ENCODE peak calls at places on chromosomes 2 and 18, in eight cellular contexts. S, Y, N, F, L, V, G and C are unnamed samples.

GRCh38 chr2:33529771-33530481 is 53.5 kb downstream of the RASGRP3 start:
- DNase-seq in L (no peak), S (peak), G (peak), Y (peak), V (no peak), N (no peak), F (no peak), C (no peak)

GRCh38 chr2:20103514-20103913 is 52.1 kb upstream of the LAPTM4A start:
- DNase-seq in S (peak), L (no peak), G (peak), F (no peak), N (no peak), V (no peak), Y (peak), C (no peak)

GRCh38 chr2:10777111-10777841 is 35.3 kb downstream of the PDIA6 start:
- DNase-seq in N (no peak), S (no peak), L (no peak), V (no peak), G (no peak), Y (no peak), F (no peak), C (no peak)

GRCh38 chr2:235421618-235422017 is 72.2 kb upstream of the AGAP1 start:
- DNase-seq in Y (no peak), L (no peak), V (no peak), F (no peak), S (no peak), G (no peak), N (no peak), C (no peak)

GRCh38 chr2:120984046-120984445 is 248.4 kb downstream of the GLI2 start:
- DNase-seq in G (no peak), N (no peak), S (peak), Y (no peak), F (no peak), V (no peak), L (no peak), C (no peak)

GRCh38 chr2:190718652-190719526 is 70.0 kb downstream of the NAB1 start:
- DNase-seq in V (no peak), F (no peak), N (no peak), Y (peak), L (no peak), G (peak), S (no peak), C (no peak)

GRCh38 chr2:217937446-217937845 is 65.3 kb downstream of the TNS1 start:
- DNase-seq in N (no peak), Y (no peak), V (no peak), G (no peak), S (no peak), L (no peak), F (no peak), C (no peak)

GRCh38 chr2:137865954-137866540 is 98.2 kb upstream of the HNMT start:
- DNase-seq in L (peak), S (peak), F (peak), Y (peak), N (peak), G (peak), V (peak), C (peak)

GRCh38 chr2:68031546-68032160 is 31.2 kb downstream of the C1D start:
- DNase-seq in L (no peak), S (peak), F (no peak), N (peak), V (peak), G (peak), Y (peak), C (peak)

GRCh38 chr2:94874277-94874997 is 3.2 kb downstream of the TEKT4 start:
- DNase-seq in N (peak), G (peak), L (peak), V (peak), Y (peak), S (peak), F (no peak), C (peak)

GRCh38 chr2:104388296-104388695 is 465.6 kb upstream of the POU3F3 start:
- DNase-seq in N (no peak), F (no peak), G (no peak), Y (no peak), S (no peak), L (no peak), V (no peak), C (no peak)

GRCh38 chr2:96148410-96149217 is 3.4 kb upstream of the DUSP2 start:
- DNase-seq in L (no peak), N (peak), G (peak), Y (peak), V (peak), F (peak), S (peak), C (no peak)

GRCh38 chr2:161424179-161424763 is 8.2 kb downstream of the TBR1 start:
- DNase-seq in F (no peak), L (no peak), Y (no peak), S (no peak), N (no peak), G (no peak), V (no peak), C (no peak)

GRCh38 chr2:19140463-19141208 is 217.8 kb downstream of the OSR1 start:
- DNase-seq in V (no peak), N (no peak), L (no peak), S (no peak), G (peak), Y (peak), F (no peak), C (no peak)

GRCh38 chr2:111100765-111101162 is 19.9 kb upstream of the BCL2L11 start:
- DNase-seq in L (no peak), N (no peak), F (no peak), V (no peak), G (peak), Y (no peak), S (peak), C (no peak)

GRCh38 chr18:37270046-37270665 is 295.4 kb downstream of the CELF4 start:
- DNase-seq in Y (no peak), V (no peak), L (peak), F (no peak), N (no peak), G (peak), S (peak), C (no peak)

GRCh38 chr18:3596324-3597158 is 146.6 kb downstream of the TGIF1 start:
- DNase-seq in Y (no peak), S (peak), F (no peak), V (no peak), N (peak), L (peak), G (peak), C (no peak)

GRCh38 chr2:222753251-222753824 is 81.9 kb downstream of the MOGAT1 start:
- DNase-seq in L (no peak), F (no peak), V (peak), G (peak), S (no peak), Y (no peak), N (peak), C (peak)

GRCh38 chr2:144780983-144781382 is 261.1 kb upstream of the ZEB2 start:
- DNase-seq in G (peak), L (no peak), Y (no peak), S (no peak), N (no peak), V (no peak), F (no peak), C (no peak)

GRCh38 chr2:15919716-15920444 is 20.5 kb upstream of the MYCN start:
- DNase-seq in F (no peak), Y (no peak), V (no peak), N (no peak), G (no peak), L (no peak), S (no peak), C (no peak)

GRCh38 chr2:70907130-70907756 is 28.5 kb upstream of the ATP6V1B1 start:
- DNase-seq in G (peak), L (no peak), F (no peak), V (no peak), S (no peak), Y (no peak), N (no peak), C (no peak)

GRCh38 chr2:113963965-113964364 is 74.1 kb downstream of the ACTR3 start:
- DNase-seq in Y (no peak), S (no peak), V (no peak), N (no peak), F (no peak), L (no peak), G (no peak), C (no peak)

GRCh38 chr18:77086034-77086433 is 46.5 kb downstream of the MBP start:
- DNase-seq in F (no peak), G (peak), Y (no peak), L (no peak), N (no peak), S (no peak), V (no peak), C (no peak)

GRCh38 chr18:22466608-22467390 is 49.1 kb upstream of the CTAGE1 start:
- DNase-seq in Y (peak), S (no peak), F (no peak), G (peak), L (no peak), V (no peak), N (no peak), C (no peak)

GRCh38 chr2:15988724-15989123 is 48.4 kb downstream of the MYCN start:
- DNase-seq in F (no peak), S (no peak), Y (no peak), V (no peak), L (no peak), N (no peak), G (no peak), C (no peak)

GRCh38 chr2:141380625-141381012 is 750.2 kb downstream of the LRP1B start:
- DNase-seq in Y (no peak), L (no peak), V (no peak), N (no peak), G (no peak), F (no peak), S (no peak), C (no peak)

GRCh38 chr2:29130295-29130694 is 15.1 kb downstream of the CLIP4 start:
- DNase-seq in L (no peak), V (peak), N (no peak), G (peak), F (no peak), S (no peak), Y (peak), C (no peak)

GRCh38 chr18:32618501-32618985 is 147.9 kb upstream of the GAREM1 start:
- DNase-seq in G (no peak), L (no peak), F (no peak), V (no peak), Y (no peak), S (no peak), N (no peak), C (no peak)

GRCh38 chr2:138712212-138712979 is 67.8 kb downstream of the NXPH2 start:
- DNase-seq in Y (no peak), G (peak), N (no peak), L (no peak), F (no peak), V (no peak), S (no peak), C (no peak)

GRCh38 chr18:63480476-63480875 is 3.7 kb downstream of the SERPINB5 start:
- DNase-seq in N (no peak), F (no peak), G (no peak), L (no peak), V (no peak), S (no peak), Y (no peak), C (no peak)

GRCh38 chr18:46179306-46179705 is 75.1 kb downstream of the HAUS1 start:
- DNase-seq in N (no peak), L (no peak), Y (no peak), G (no peak), S (no peak), V (no peak), F (no peak), C (no peak)

GRCh38 chr2:128724547-128724946 is 405.9 kb upstream of the HS6ST1 start:
- DNase-seq in G (no peak), S (no peak), Y (no peak), N (no peak), V (no peak), F (no peak), L (no peak), C (no peak)